ENCODE peak calls at places on chromosomes 13 and 19, in six cellular contexts. One of them, this sample, is unnamed.

GRCh38 chr19:7829162-7829520 is 877 bp upstream of the EVI5L start:
- DNase-seq in T-helper 2 cell: no peak
- DNase-seq in mesendoderm: no peak
- DNase-seq in NCI-H1436: no peak
- DNase-seq in GF-D8: no peak
- DNase-seq in cardiac fibroblast: no peak
- DNase-seq in this sample: no peak

GRCh38 chr19:12955996-12956395 is 1.0 kb downstream of the GADD45GIP1 start:
- DNase-seq in mesendoderm: no peak
- DNase-seq in cardiac fibroblast: no peak
- DNase-seq in GF-D8: no peak
- DNase-seq in NCI-H1436: no peak
- DNase-seq in T-helper 2 cell: no peak
- DNase-seq in this sample: no peak

GRCh38 chr19:10270616-10271394 is at the start of gene ICAM1:
- DNase-seq in T-helper 2 cell: peak; percentile 45
- DNase-seq in GF-D8: peak; percentile 83
- DNase-seq in cardiac fibroblast: peak; percentile 90
- DNase-seq in NCI-H1436: no peak
- DNase-seq in mesendoderm: peak; percentile 79
- DNase-seq in this sample: peak; percentile 88

GRCh38 chr19:46860846-46861690 is at the start of gene ARHGAP35:
- DNase-seq in mesendoderm: no peak
- DNase-seq in cardiac fibroblast: peak; percentile 86
- DNase-seq in T-helper 2 cell: peak; percentile 72
- DNase-seq in NCI-H1436: peak; percentile 87
- DNase-seq in GF-D8: no peak
- DNase-seq in this sample: peak; percentile 75

GRCh38 chr13:46605824-46606554 is 53.0 kb downstream of the LRCH1 start:
- DNase-seq in NCI-H1436: no peak
- DNase-seq in GF-D8: no peak
- DNase-seq in mesendoderm: no peak
- DNase-seq in cardiac fibroblast: no peak
- DNase-seq in T-helper 2 cell: no peak
- DNase-seq in this sample: no peak

GRCh38 chr19:44741258-44741731 is 7.2 kb upstream of the BCL3 start:
- DNase-seq in NCI-H1436: no peak
- DNase-seq in GF-D8: peak; percentile 39
- DNase-seq in cardiac fibroblast: peak; percentile 42
- DNase-seq in mesendoderm: no peak
- DNase-seq in T-helper 2 cell: no peak
- DNase-seq in this sample: no peak

GRCh38 chr19:52946322-52947310 is 16.1 kb downstream of the ZNF816 start:
- DNase-seq in GF-D8: no peak
- DNase-seq in cardiac fibroblast: peak; percentile 14
- DNase-seq in NCI-H1436: no peak
- DNase-seq in T-helper 2 cell: no peak
- DNase-seq in mesendoderm: peak; percentile 95
- DNase-seq in this sample: peak; percentile 99

GRCh38 chr13:52906122-52906903 is 57.9 kb upstream of the PCDH8 start:
- DNase-seq in mesendoderm: no peak
- DNase-seq in GF-D8: no peak
- DNase-seq in cardiac fibroblast: no peak
- DNase-seq in NCI-H1436: no peak
- DNase-seq in T-helper 2 cell: no peak
- DNase-seq in this sample: peak; percentile 54

GRCh38 chr19:18939922-18940775 is 868 bp downstream of the HOMER3 start:
- DNase-seq in cardiac fibroblast: peak; percentile 52
- DNase-seq in NCI-H1436: no peak
- DNase-seq in T-helper 2 cell: no peak
- DNase-seq in GF-D8: peak; percentile 10
- DNase-seq in mesendoderm: no peak
- DNase-seq in this sample: peak; percentile 87